ENCODE peak calls at places on chromosomes 6 and 20, in eight cellular contexts. R is HL-60, G is foreskin fibroblast, N is vagina, P is A549, X is neural progenitor cell, M is colonic mucosa, K is OCI-LY7. V is an unnamed sample.

GRCh38 chr6:125829433-125829832 is 38.7 kb downstream of the NCOA7 start:
- DNase-seq in R (no peak), G (no peak), N (no peak), P (no peak), X (no peak), M (no peak), K (no peak), V (no peak)

GRCh38 chr6:148984516-148985056 is 237.8 kb downstream of the UST start:
- DNase-seq in R (no peak), G (no peak), N (no peak), P (no peak), X (no peak), M (no peak), K (no peak), V (no peak)

GRCh38 chr6:46473866-46474265 is 17.4 kb downstream of the RCAN2 start:
- DNase-seq in R (no peak), G (no peak), N (no peak), P (no peak), X (no peak), M (no peak), K (no peak), V (peak; percentile 62)

GRCh38 chr6:301929-302705 is 9.8 kb downstream of the DUSP22 start:
- DNase-seq in R (no peak), G (no peak), N (no peak), P (no peak), X (no peak), M (no peak), K (no peak), V (no peak)

GRCh38 chr20:34111057-34111711 is 859 bp downstream of the EIF2S2 start:
- DNase-seq in R (peak; percentile 55), G (peak; percentile 57), N (no peak), P (no peak), X (peak; percentile 36), M (peak; percentile 31), K (peak; percentile 38), V (peak; percentile 70)

GRCh38 chr6:13278991-13279390 is 49.3 kb downstream of the TBC1D7 start:
- DNase-seq in R (no peak), G (peak; percentile 82), N (no peak), P (no peak), X (no peak), M (no peak), K (no peak), V (peak; percentile 88)

GRCh38 chr6:122033564-122034181 is 365.8 kb upstream of the HSF2 start:
- DNase-seq in R (peak; percentile 14), G (no peak), N (no peak), P (peak; percentile 18), X (peak; percentile 82), M (no peak), K (peak; percentile 43), V (peak; percentile 71)

GRCh38 chr6:106253731-106254130 is 71.8 kb downstream of the ATG5 start:
- DNase-seq in R (no peak), G (no peak), N (no peak), P (no peak), X (no peak), M (no peak), K (no peak), V (peak; percentile 60)

GRCh38 chr20:19451591-19452295 is 239.3 kb downstream of the SLC24A3 start:
- DNase-seq in R (no peak), G (no peak), N (no peak), P (no peak), X (no peak), M (no peak), K (no peak), V (no peak)

GRCh38 chr6:101391772-101392560 is 1.5 kb upstream of the GRIK2 start:
- DNase-seq in R (no peak), G (no peak), N (no peak), P (no peak), X (peak; percentile 40), M (no peak), K (no peak), V (peak; percentile 29)

GRCh38 chr6:101392561-101393230 is 812 bp upstream of the GRIK2 start:
- DNase-seq in R (no peak), G (no peak), N (no peak), P (no peak), X (no peak), M (no peak), K (no peak), V (no peak)

GRCh38 chr6:101380861-101381630 is 12.5 kb upstream of the GRIK2 start:
- DNase-seq in R (no peak), G (no peak), N (no peak), P (no peak), X (no peak), M (no peak), K (no peak), V (no peak)

GRCh38 chr6:101386982-101387381 is 6.5 kb upstream of the GRIK2 start:
- DNase-seq in R (no peak), G (no peak), N (no peak), P (no peak), X (peak; percentile 31), M (no peak), K (no peak), V (no peak)
- TF ChIP-seq CTCF in R (no peak), G (peak; percentile 25), N (no peak), P (no peak), X (peak; percentile 54), M (no peak), K (no peak), V (peak; percentile 34)

DNA sequence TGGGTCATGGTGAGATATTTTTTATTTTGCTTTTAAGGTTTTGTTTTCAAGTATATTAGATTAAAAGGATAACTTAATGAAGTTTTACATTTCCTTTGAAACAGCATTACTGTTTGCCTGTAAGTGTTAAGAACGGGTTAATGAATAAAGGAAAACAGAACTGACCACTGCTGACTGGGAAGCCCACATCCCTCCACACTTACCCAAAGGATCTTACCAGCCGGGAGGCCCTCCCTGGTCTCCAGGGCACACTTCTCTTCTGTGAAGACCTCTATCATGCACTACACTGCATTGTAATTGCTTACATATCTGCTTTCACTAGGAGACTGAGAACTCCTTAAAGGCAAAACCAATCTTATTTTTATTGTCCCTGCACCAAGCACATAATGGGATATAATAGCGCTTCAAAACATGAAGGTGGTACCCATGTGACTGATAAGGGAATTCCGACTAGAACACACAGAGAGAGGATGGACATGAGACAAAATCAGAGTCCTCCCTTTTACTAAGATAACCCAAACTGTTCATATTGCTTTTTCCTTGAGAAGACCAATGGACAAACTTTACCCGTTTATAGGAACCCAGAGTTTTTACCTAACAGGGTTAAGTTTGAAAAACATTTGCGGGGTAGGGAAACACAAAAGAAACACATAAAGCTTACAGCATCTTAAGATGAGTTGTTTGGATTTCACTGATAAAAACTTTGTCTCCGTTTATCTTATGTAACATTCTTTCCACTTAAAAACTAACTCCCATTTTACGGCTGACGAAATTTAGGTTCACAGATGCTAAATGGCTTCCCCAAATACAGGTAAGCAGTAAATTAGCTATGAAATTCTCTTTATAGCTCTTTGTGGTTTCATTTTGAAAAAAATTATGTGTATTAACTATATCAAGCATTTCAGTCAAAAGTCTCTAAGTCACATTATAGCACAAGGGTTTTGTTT is 8.7 kb downstream of the EZR start:
- DNase-seq in R (no peak), G (no peak), N (no peak), P (no peak), X (no peak), M (no peak), K (no peak), V (no peak)
- H3K4me3 ChIP-seq in R (no peak overlapping the region), G (no peak overlapping the region), N (no peak overlapping the region), P (no peak overlapping the region), X (no peak overlapping the region), M (no peak overlapping the region), K (peak overlapping the region; percentile 87), V (no peak overlapping the region)

GRCh38 chr6:166957087-166957804 is 896 bp upstream of the RNASET2 start:
- DNase-seq in R (peak; percentile 75), G (peak; percentile 35), N (no peak), P (no peak), X (peak; percentile 68), M (peak; percentile 76), K (peak; percentile 59), V (no peak)
- TF ChIP-seq CTCF in R (no peak), G (no peak), N (no peak), P (no peak), X (no peak), M (no peak), K (peak; percentile 16), V (no peak)

GRCh38 chr20:11794525-11794924 is 123.2 kb upstream of the BTBD3 start:
- DNase-seq in R (no peak), G (no peak), N (no peak), P (no peak), X (no peak), M (no peak), K (no peak), V (no peak)
- H3K4me3 ChIP-seq in R (no peak overlapping the region), G (no peak overlapping the region), N (no peak overlapping the region), P (no peak overlapping the region), X (no peak overlapping the region), M (no peak overlapping the region), K (no peak overlapping the region), V (no peak overlapping the region)